ENCODE peak calls at places on chromosomes 3 and 15, in nine cellular contexts. F, Q, N, H, I, Z, D, R and P are unnamed samples.

GRCh38 chr3:42518800-42519567 is 16.5 kb downstream of the VIPR1 start:
- DNase-seq in N (no peak), H (peak), D (no peak), F (no peak), R (no peak), Z (peak), Q (no peak), I (no peak), P (peak)

GRCh38 chr3:108804437-108804836 is 18.1 kb upstream of the TRAT1 start:
- DNase-seq in Z (no peak), N (no peak), H (peak), Q (peak), I (no peak), F (no peak), R (no peak), D (no peak), P (no peak)

GRCh38 chr3:187169231-187169960 is 27.9 kb upstream of the RTP1 start:
- DNase-seq in D (no peak), F (no peak), I (no peak), H (no peak), R (no peak), N (no peak), Q (peak), Z (no peak), P (no peak)

GRCh38 chr15:73927476-73928240 is 1.4 kb downstream of the LOXL1 start:
- DNase-seq in R (peak), Q (peak), I (peak), D (peak), H (peak), Z (peak), F (peak), N (peak), P (no peak)

GRCh38 chr3:94395851-94396250 is 333.0 kb downstream of the NSUN3 start:
- DNase-seq in D (no peak), F (no peak), R (no peak), N (no peak), H (no peak), I (no peak), Z (no peak), Q (no peak), P (no peak)

GRCh38 chr3:19202303-19202702 is 54.0 kb downstream of the KCNH8 start:
- DNase-seq in D (no peak), R (no peak), I (no peak), Z (no peak), H (no peak), N (no peak), F (no peak), Q (no peak), P (no peak)

GRCh38 chr3:150972379-150972985 is at the start of gene CLRN1:
- DNase-seq in N (peak), H (no peak), D (no peak), Q (no peak), R (no peak), Z (peak), I (no peak), F (no peak), P (no peak)

GRCh38 chr3:43071313-43071893 is 34.5 kb downstream of the POMGNT2 start:
- DNase-seq in I (peak), H (peak), N (no peak), Z (peak), F (peak), R (no peak), D (peak), Q (peak), P (peak)

GRCh38 chr3:173945801-173946200 is 548.3 kb downstream of the NLGN1 start:
- DNase-seq in Q (no peak), R (no peak), Z (no peak), I (no peak), F (no peak), D (no peak), N (no peak), H (no peak), P (no peak)

GRCh38 chr3:183664913-183665381 is 29.5 kb downstream of the KLHL24 start:
- DNase-seq in F (no peak), R (no peak), D (peak), Q (peak), H (no peak), I (no peak), Z (no peak), N (no peak), P (no peak)

GRCh38 chr3:187696036-187696435 is 6.3 kb downstream of the RTP2 start:
- DNase-seq in F (no peak), R (no peak), D (peak), H (no peak), Z (no peak), Q (no peak), N (no peak), I (no peak), P (no peak)

GRCh38 chr3:105821433-105821832 is 47.4 kb downstream of the CBLB start:
- DNase-seq in F (no peak), Z (no peak), H (no peak), I (no peak), Q (no peak), N (peak), D (no peak), R (no peak), P (no peak)

GRCh38 chr3:97935842-97936241 is 36.4 kb downstream of the RIOX2 start:
- DNase-seq in F (no peak), H (no peak), Q (peak), N (no peak), I (no peak), Z (no peak), D (no peak), R (no peak), P (no peak)

GRCh38 chr3:11805716-11806115 is 41.0 kb downstream of the TAMM41 start:
- DNase-seq in I (no peak), F (no peak), N (no peak), Q (no peak), D (no peak), Z (no peak), H (no peak), R (no peak), P (no peak)

GRCh38 chr3:11808231-11808630 is 38.5 kb downstream of the TAMM41 start:
- DNase-seq in Z (no peak), N (peak), H (no peak), R (no peak), Q (no peak), F (no peak), I (no peak), D (peak), P (no peak)

GRCh38 chr3:11803977-11804903 is 42.4 kb downstream of the TAMM41 start:
- DNase-seq in D (peak), Q (peak), R (peak), F (peak), I (peak), N (peak), H (peak), Z (peak), P (peak)

GRCh38 chr3:11810276-11810675 is 36.4 kb downstream of the TAMM41 start:
- DNase-seq in I (no peak), Z (no peak), F (no peak), D (peak), Q (peak), H (no peak), R (no peak), N (no peak), P (no peak)

GRCh38 chr3:11807651-11808050 is 39.0 kb downstream of the TAMM41 start:
- DNase-seq in F (no peak), Q (no peak), R (no peak), I (no peak), D (peak), H (no peak), Z (no peak), N (peak), P (no peak)
- TF ChIP-seq EZH2phosphoT487 in F (no peak), Q (no peak), R (no peak), I (no peak), D (no peak), H (no peak), Z (no peak), N (no peak), P (no peak)

GRCh38 chr3:51295625-51296024 is 89.5 kb upstream of the MANF start:
- DNase-seq in Z (no peak), I (no peak), Q (no peak), F (no peak), N (no peak), R (peak), H (no peak), D (no peak), P (peak)
- H3K4me2 ChIP-seq in Z (no peak), I (no peak), Q (no peak), F (no peak), N (no peak), R (no peak), H (no peak), D (no peak), P (no peak)

DNA sequence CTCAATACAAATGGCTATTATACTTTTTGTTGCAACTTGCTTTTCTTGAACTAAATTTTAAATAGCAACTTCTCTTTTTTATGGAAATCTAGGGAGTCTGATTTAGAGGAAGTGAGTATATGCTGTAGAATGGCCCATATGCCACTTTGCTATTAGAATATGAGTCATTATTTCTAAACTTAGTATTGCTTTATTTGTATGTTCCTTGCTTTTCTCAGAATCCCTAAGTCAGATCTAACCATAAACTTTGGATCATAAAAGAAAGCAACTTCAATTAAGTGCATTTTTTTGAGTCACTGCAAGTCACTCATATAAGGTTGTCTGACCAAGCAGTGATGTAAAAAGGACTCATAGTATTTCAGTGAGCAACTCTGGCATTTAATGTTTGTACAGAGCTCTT is 17.5 kb upstream of the SPTSSB start:
- DNase-seq in I (no peak), R (no peak), N (no peak), F (no peak), Z (no peak), H (no peak), D (no peak), Q (peak), P (no peak)
- TF ChIP-seq EZH2phosphoT487 in I (no peak), R (no peak), N (no peak), F (no peak), Z (no peak), H (no peak), D (no peak), Q (no peak), P (no peak)

GRCh38 chr3:178350763-178351162 is 185.5 kb upstream of the KCNMB2 start:
- DNase-seq in H (no peak), Z (no peak), I (no peak), N (no peak), D (peak), R (no peak), Q (no peak), F (no peak), P (no peak)

GRCh38 chr3:178352300-178353021 is 183.8 kb upstream of the KCNMB2 start:
- DNase-seq in I (no peak), F (no peak), R (no peak), H (peak), Q (peak), Z (peak), N (peak), D (peak), P (no peak)

GRCh38 chr3:178353292-178353814 is 182.9 kb upstream of the KCNMB2 start:
- DNase-seq in I (no peak), N (no peak), R (no peak), H (no peak), F (no peak), Z (no peak), Q (no peak), D (peak), P (no peak)
- H3K4me2 ChIP-seq in I (peak), N (no peak), R (no peak), H (no peak), F (no peak), Z (no peak), Q (no peak), D (peak), P (no peak)

GRCh38 chr3:71089271-71089670 is 494.3 kb downstream of the FOXP1 start:
- DNase-seq in I (no peak), F (no peak), R (no peak), Q (peak), N (no peak), Z (no peak), D (peak), H (no peak), P (no peak)
- TF ChIP-seq EZH2phosphoT487 in I (no peak), F (no peak), R (no peak), Q (no peak), N (no peak), Z (no peak), D (no peak), H (no peak), P (no peak)

GRCh38 chr3:52317601-52318000 is 1.5 kb downstream of the DNAH1 start:
- DNase-seq in Z (peak), I (peak), D (peak), N (peak), H (peak), Q (no peak), F (no peak), R (peak), P (peak)

GRCh38 chr3:52315006-52315405 is 1.1 kb upstream of the DNAH1 start:
- DNase-seq in I (no peak), R (no peak), N (no peak), D (no peak), Z (no peak), Q (no peak), F (no peak), H (no peak), P (no peak)

GRCh38 chr3:52315977-52316764 is at the start of gene DNAH1:
- DNase-seq in F (no peak), Q (no peak), N (no peak), H (peak), I (peak), R (no peak), D (no peak), Z (no peak), P (no peak)

GRCh38 chr3:52318186-52318793 is 2.2 kb downstream of the DNAH1 start:
- DNase-seq in I (no peak), N (no peak), D (no peak), H (no peak), Q (no peak), F (no peak), R (no peak), Z (peak), P (no peak)

GRCh38 chr3:52317178-52317577 is 1.1 kb downstream of the DNAH1 start:
- DNase-seq in H (no peak), F (no peak), Q (no peak), N (no peak), R (no peak), Z (peak), I (peak), D (peak), P (peak)
- H3K4me2 ChIP-seq in H (peak), F (no peak), Q (no peak), N (peak), R (peak), Z (peak), I (no peak), D (peak), P (peak)

DNA sequence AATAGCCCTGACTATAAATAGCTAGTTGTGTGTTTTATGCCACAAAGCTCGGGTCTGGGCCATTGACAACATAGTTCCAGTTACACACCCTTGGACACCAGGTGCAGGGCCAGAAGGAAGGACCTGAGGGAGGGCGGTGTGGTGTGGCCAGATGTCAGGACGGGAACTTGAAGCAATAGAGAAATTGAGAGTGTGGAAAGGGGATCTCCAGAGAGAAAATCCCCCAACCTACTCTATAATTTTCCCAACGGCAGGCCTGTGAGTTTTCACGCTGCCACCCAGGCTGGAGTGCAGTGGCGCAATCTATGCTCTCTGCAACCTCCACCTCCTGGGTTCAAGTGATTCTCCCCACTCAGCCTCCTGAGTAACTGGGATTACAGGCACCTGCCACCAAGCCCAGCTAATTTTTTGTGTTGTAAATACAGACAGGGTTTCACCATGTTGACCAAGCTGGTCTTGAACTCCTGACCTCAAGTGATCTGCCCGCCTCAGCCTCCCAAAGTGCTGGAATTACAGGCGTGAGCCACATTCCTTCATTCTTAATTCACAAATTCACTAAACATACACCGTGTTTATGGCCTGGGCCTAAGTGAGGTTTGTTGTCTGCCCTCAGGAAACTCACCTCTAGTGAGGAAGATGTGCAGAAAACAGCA is 70.8 kb upstream of the KLF13 start:
- DNase-seq in H (no peak), Z (no peak), Q (no peak), R (peak), F (no peak), I (no peak), N (no peak), D (no peak), P (peak)
- TF ChIP-seq EZH2phosphoT487 in H (no peak), Z (no peak), Q (no peak), R (no peak), F (no peak), I (no peak), N (no peak), D (no peak), P (no peak)

GRCh38 chr15:92879949-92880725 is 20.0 kb upstream of the CHD2 start:
- DNase-seq in F (no peak), N (no peak), D (no peak), I (no peak), H (peak), R (no peak), Q (no peak), Z (no peak), P (peak)
- H3K4me2 ChIP-seq in F (no peak), N (no peak), D (no peak), I (no peak), H (peak), R (no peak), Q (no peak), Z (peak), P (peak)

GRCh38 chr15:66188464-66188863 is 65.1 kb downstream of the MEGF11 start:
- DNase-seq in N (no peak), D (no peak), I (no peak), Z (no peak), Q (no peak), H (no peak), F (no peak), R (no peak), P (peak)
- TF ChIP-seq EZH2phosphoT487 in N (no peak), D (no peak), I (no peak), Z (no peak), Q (no peak), H (no peak), F (no peak), R (no peak), P (no peak)